ENCODE peak calls at places on chromosome X, in four cellular contexts. U, D, T and R are unnamed samples.

GRCh38 chrX:46791927-46792825 is 33.3 kb upstream of the SLC9A7 start:
- DNase-seq in U (peak), D (peak), T (peak), R (peak)

GRCh38 chrX:45295587-45295986 is 94.9 kb upstream of the DIPK2B start:
- DNase-seq in U (no peak), D (no peak), T (peak), R (no peak)

GRCh38 chrX:72477787-72478186 is 94.9 kb downstream of the HDAC8 start:
- DNase-seq in U (no peak), D (no peak), T (no peak), R (no peak)

GRCh38 chrX:69195197-69195596 is 29.9 kb upstream of the PJA1 start:
- DNase-seq in U (no peak), D (no peak), T (no peak), R (no peak)

GRCh38 chrX:82677281-82677680 is 830.8 kb upstream of the POU3F4 start:
- DNase-seq in U (no peak), D (no peak), T (no peak), R (no peak)

GRCh38 chrX:118807151-118808017 is 16.2 kb upstream of the ZCCHC12 start:
- DNase-seq in U (peak), D (no peak), T (peak), R (peak)

GRCh38 chrX:140502491-140503229 is 2.2 kb downstream of the SOX3 start:
- DNase-seq in U (no peak), D (no peak), T (no peak), R (no peak)

GRCh38 chrX:38804481-38805293 is 3.4 kb downstream of the MID1IP1 start:
- DNase-seq in U (peak), D (peak), T (peak), R (peak)

GRCh38 chrX:42678133-42678532 is 99.8 kb downstream of the PPP1R2C start:
- DNase-seq in U (peak), D (no peak), T (no peak), R (no peak)

GRCh38 chrX:153829799-153830631 is at the start of gene PDZD4:
- DNase-seq in U (no peak), D (no peak), T (no peak), R (no peak)

GRCh38 chrX:68571292-68572256 is 72.7 kb downstream of the YIPF6 start:
- DNase-seq in U (no peak), D (no peak), T (peak), R (peak)

GRCh38 chrX:68090266-68090665 is 343.0 kb downstream of the OPHN1 start:
- DNase-seq in U (no peak), D (no peak), T (no peak), R (no peak)

GRCh38 chrX:130260316-130260715 is 8.4 kb downstream of the ZNF280C start:
- DNase-seq in U (no peak), D (no peak), T (no peak), R (peak)